ENCODE peak calls at places on chromosomes 12 and 14, in nine cellular contexts. One of them, this sample, is unnamed. For H3K4me1, the result is how much of the 10 kb centered on the place peaks cover.

GRCh38 chr12:106971065-106971464 is 15.4 kb downstream of the TMEM263 start:
- DNase-seq in cardiac muscle cell: no peak
- DNase-seq in mucosa of descending colon: no peak
- DNase-seq in thoracic aorta: no peak
- DNase-seq in adrenal gland: no peak
- DNase-seq in astrocyte: no peak
- DNase-seq in GM12878: no peak
- DNase-seq in A549: no peak
- DNase-seq in pancreas: no peak
- DNase-seq in this sample: no peak

GRCh38 chr12:69000069-69000468 is 67.1 kb upstream of the CPM start:
- DNase-seq in cardiac muscle cell: no peak
- DNase-seq in mucosa of descending colon: no peak
- DNase-seq in thoracic aorta: no peak
- DNase-seq in adrenal gland: no peak
- DNase-seq in astrocyte: no peak
- DNase-seq in GM12878: no peak
- DNase-seq in A549: no peak
- DNase-seq in pancreas: no peak
- DNase-seq in this sample: no peak

GRCh38 chr14:87449016-87449415 is 544.0 kb downstream of the GALC start:
- DNase-seq in cardiac muscle cell: no peak
- DNase-seq in mucosa of descending colon: no peak
- DNase-seq in thoracic aorta: no peak
- DNase-seq in adrenal gland: no peak
- DNase-seq in astrocyte: no peak
- DNase-seq in GM12878: no peak
- DNase-seq in A549: no peak
- DNase-seq in pancreas: no peak
- DNase-seq in this sample: no peak

GRCh38 chr12:76226397-76226796 is 121.8 kb downstream of the BBS10 start:
- DNase-seq in cardiac muscle cell: no peak
- DNase-seq in mucosa of descending colon: no peak
- DNase-seq in thoracic aorta: no peak
- DNase-seq in adrenal gland: no peak
- DNase-seq in astrocyte: peak
- DNase-seq in GM12878: no peak
- DNase-seq in A549: no peak
- DNase-seq in pancreas: no peak
- DNase-seq in this sample: no peak

GRCh38 chr12:127811988-127812387 is 455.0 kb upstream of the TMEM132C start:
- DNase-seq in cardiac muscle cell: peak
- DNase-seq in mucosa of descending colon: peak
- DNase-seq in thoracic aorta: no peak
- DNase-seq in adrenal gland: peak
- DNase-seq in astrocyte: peak
- DNase-seq in GM12878: no peak
- DNase-seq in A549: no peak
- DNase-seq in pancreas: no peak
- DNase-seq in this sample: no peak

GRCh38 chr14:105439710-105440553 is 20.3 kb downstream of the MTA1 start:
- DNase-seq in cardiac muscle cell: no peak
- DNase-seq in mucosa of descending colon: no peak
- DNase-seq in thoracic aorta: no peak
- DNase-seq in adrenal gland: no peak
- DNase-seq in astrocyte: no peak
- DNase-seq in GM12878: no peak
- DNase-seq in A549: peak
- DNase-seq in pancreas: no peak
- DNase-seq in this sample: no peak

GRCh38 chr12:7970475-7971252 is 34.7 kb upstream of the SLC2A3 start:
- DNase-seq in cardiac muscle cell: peak
- DNase-seq in mucosa of descending colon: peak
- DNase-seq in thoracic aorta: peak
- DNase-seq in adrenal gland: peak
- DNase-seq in astrocyte: peak
- DNase-seq in GM12878: peak
- DNase-seq in A549: peak
- DNase-seq in pancreas: peak
- DNase-seq in this sample: peak

GRCh38 chr14:71959055-71959454 is 26.8 kb downstream of the RGS6 start:
- DNase-seq in cardiac muscle cell: no peak
- DNase-seq in mucosa of descending colon: no peak
- DNase-seq in thoracic aorta: no peak
- DNase-seq in adrenal gland: no peak
- DNase-seq in astrocyte: no peak
- DNase-seq in GM12878: no peak
- DNase-seq in A549: no peak
- DNase-seq in pancreas: no peak
- DNase-seq in this sample: no peak

GRCh38 chr12:52307836-52308806 is 13.1 kb downstream of the KRT83 start:
- DNase-seq in cardiac muscle cell: peak
- DNase-seq in mucosa of descending colon: peak
- DNase-seq in thoracic aorta: no peak
- DNase-seq in adrenal gland: peak
- DNase-seq in astrocyte: peak
- DNase-seq in GM12878: no peak
- DNase-seq in A549: no peak
- DNase-seq in pancreas: peak
- DNase-seq in this sample: peak

GRCh38 chr12:188910-189621 is 24.9 kb downstream of the SLC6A12 start:
- DNase-seq in cardiac muscle cell: peak
- DNase-seq in mucosa of descending colon: peak
- DNase-seq in thoracic aorta: no peak
- DNase-seq in adrenal gland: peak
- DNase-seq in astrocyte: peak
- DNase-seq in GM12878: no peak
- DNase-seq in A549: peak
- DNase-seq in pancreas: peak
- DNase-seq in this sample: peak

GRCh38 chr14:20295067-20295466 is 10.7 kb downstream of the TTC5 start:
- DNase-seq in cardiac muscle cell: no peak
- DNase-seq in mucosa of descending colon: no peak
- DNase-seq in thoracic aorta: no peak
- DNase-seq in adrenal gland: no peak
- DNase-seq in astrocyte: no peak
- DNase-seq in GM12878: peak
- DNase-seq in A549: no peak
- DNase-seq in pancreas: no peak
- DNase-seq in this sample: no peak

GRCh38 chr12:47935196-47935595 is 28.2 kb upstream of the TMEM106C start:
- DNase-seq in cardiac muscle cell: peak
- DNase-seq in mucosa of descending colon: no peak
- DNase-seq in thoracic aorta: no peak
- DNase-seq in adrenal gland: no peak
- DNase-seq in astrocyte: peak
- DNase-seq in GM12878: no peak
- DNase-seq in A549: no peak
- DNase-seq in pancreas: no peak
- DNase-seq in this sample: no peak

GRCh38 chr12:44812062-44812461 is 64.1 kb downstream of the NELL2 start:
- DNase-seq in cardiac muscle cell: no peak
- DNase-seq in mucosa of descending colon: peak
- DNase-seq in thoracic aorta: no peak
- DNase-seq in adrenal gland: no peak
- DNase-seq in astrocyte: no peak
- DNase-seq in GM12878: no peak
- DNase-seq in A549: no peak
- DNase-seq in pancreas: no peak
- DNase-seq in this sample: no peak

GRCh38 chr14:55241673-55242072 is 29.5 kb upstream of the FBXO34 start:
- DNase-seq in cardiac muscle cell: no peak
- DNase-seq in mucosa of descending colon: no peak
- DNase-seq in thoracic aorta: no peak
- DNase-seq in adrenal gland: no peak
- DNase-seq in astrocyte: no peak
- DNase-seq in GM12878: no peak
- DNase-seq in A549: no peak
- DNase-seq in pancreas: no peak
- DNase-seq in this sample: no peak

DNA sequence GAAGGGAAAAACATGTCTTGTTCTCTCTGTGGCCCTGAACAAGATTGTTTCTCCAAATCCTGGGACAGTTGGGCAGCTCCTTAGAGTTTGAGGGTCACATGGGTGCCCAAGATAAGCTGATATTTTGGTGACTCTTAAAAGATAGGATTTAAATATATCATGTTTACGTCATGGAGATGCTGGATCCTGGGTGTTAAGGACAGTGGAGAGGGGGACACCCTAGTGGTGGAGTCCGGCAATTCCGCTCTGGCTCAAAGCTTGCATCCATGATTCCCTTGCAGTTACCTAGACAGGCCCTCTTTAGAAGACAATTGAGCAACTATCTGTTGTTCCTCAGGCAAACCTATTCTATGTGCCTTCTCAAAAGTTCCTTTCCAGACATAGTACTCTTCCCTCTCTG is 101.8 kb downstream of the CMKLR1 start:
- DNase-seq in cardiac muscle cell: no peak
- DNase-seq in mucosa of descending colon: no peak
- DNase-seq in thoracic aorta: no peak
- DNase-seq in adrenal gland: no peak
- DNase-seq in astrocyte: no peak
- DNase-seq in GM12878: no peak
- DNase-seq in A549: no peak
- DNase-seq in pancreas: no peak
- DNase-seq in this sample: no peak
- TF ChIP-seq CTCF in cardiac muscle cell: peak
- TF ChIP-seq CTCF in mucosa of descending colon: no peak
- TF ChIP-seq CTCF in thoracic aorta: no peak
- TF ChIP-seq CTCF in adrenal gland: no peak
- TF ChIP-seq CTCF in astrocyte: no peak
- TF ChIP-seq CTCF in GM12878: peak
- TF ChIP-seq CTCF in A549: no peak
- TF ChIP-seq CTCF in pancreas: no peak
- TF ChIP-seq CTCF in this sample: no peak

GRCh38 chr12:6333029-6333428 is 8.8 kb downstream of the TNFRSF1A start:
- DNase-seq in cardiac muscle cell: no peak
- DNase-seq in mucosa of descending colon: no peak
- DNase-seq in thoracic aorta: no peak
- DNase-seq in adrenal gland: no peak
- DNase-seq in astrocyte: no peak
- DNase-seq in GM12878: no peak
- DNase-seq in A549: no peak
- DNase-seq in pancreas: no peak
- DNase-seq in this sample: no peak

GRCh38 chr12:6332459-6332858 is 9.4 kb downstream of the TNFRSF1A start:
- DNase-seq in cardiac muscle cell: no peak
- DNase-seq in mucosa of descending colon: no peak
- DNase-seq in thoracic aorta: no peak
- DNase-seq in adrenal gland: no peak
- DNase-seq in astrocyte: peak
- DNase-seq in GM12878: no peak
- DNase-seq in A549: peak
- DNase-seq in pancreas: no peak
- DNase-seq in this sample: no peak

GRCh38 chr12:6334940-6335450 is 6.9 kb downstream of the TNFRSF1A start:
- DNase-seq in cardiac muscle cell: no peak
- DNase-seq in mucosa of descending colon: peak
- DNase-seq in thoracic aorta: no peak
- DNase-seq in adrenal gland: no peak
- DNase-seq in astrocyte: no peak
- DNase-seq in GM12878: no peak
- DNase-seq in A549: no peak
- DNase-seq in pancreas: no peak
- DNase-seq in this sample: peak

GRCh38 chr12:6334359-6334758 is 7.5 kb downstream of the TNFRSF1A start:
- DNase-seq in cardiac muscle cell: no peak
- DNase-seq in mucosa of descending colon: no peak
- DNase-seq in thoracic aorta: no peak
- DNase-seq in adrenal gland: no peak
- DNase-seq in astrocyte: no peak
- DNase-seq in GM12878: no peak
- DNase-seq in A549: no peak
- DNase-seq in pancreas: no peak
- DNase-seq in this sample: no peak

GRCh38 chr12:6333566-6333965 is 8.3 kb downstream of the TNFRSF1A start:
- DNase-seq in cardiac muscle cell: no peak
- DNase-seq in mucosa of descending colon: no peak
- DNase-seq in thoracic aorta: no peak
- DNase-seq in adrenal gland: no peak
- DNase-seq in astrocyte: peak
- DNase-seq in GM12878: no peak
- DNase-seq in A549: no peak
- DNase-seq in pancreas: no peak
- DNase-seq in this sample: no peak
- H3K4me1 ChIP-seq in cardiac muscle cell: under half
- H3K4me1 ChIP-seq in mucosa of descending colon: half or more
- H3K4me1 ChIP-seq in thoracic aorta: under half
- H3K4me1 ChIP-seq in adrenal gland: under half
- H3K4me1 ChIP-seq in astrocyte: half or more
- H3K4me1 ChIP-seq in GM12878: half or more
- H3K4me1 ChIP-seq in A549: half or more
- H3K4me1 ChIP-seq in pancreas: under half
- H3K4me1 ChIP-seq in this sample: under half

GRCh38 chr14:103188691-103189480 is 65.6 kb downstream of the TNFAIP2 start:
- DNase-seq in cardiac muscle cell: peak
- DNase-seq in mucosa of descending colon: peak
- DNase-seq in thoracic aorta: no peak
- DNase-seq in adrenal gland: no peak
- DNase-seq in astrocyte: no peak
- DNase-seq in GM12878: no peak
- DNase-seq in A549: no peak
- DNase-seq in pancreas: peak
- DNase-seq in this sample: peak
- TF ChIP-seq CTCF in cardiac muscle cell: peak
- TF ChIP-seq CTCF in mucosa of descending colon: no peak
- TF ChIP-seq CTCF in thoracic aorta: peak
- TF ChIP-seq CTCF in adrenal gland: no peak
- TF ChIP-seq CTCF in astrocyte: no peak
- TF ChIP-seq CTCF in GM12878: no peak
- TF ChIP-seq CTCF in A549: peak
- TF ChIP-seq CTCF in pancreas: no peak
- TF ChIP-seq CTCF in this sample: peak

GRCh38 chr14:75299576-75299975 is 20.9 kb downstream of the FOS start:
- DNase-seq in cardiac muscle cell: no peak
- DNase-seq in mucosa of descending colon: no peak
- DNase-seq in thoracic aorta: no peak
- DNase-seq in adrenal gland: no peak
- DNase-seq in astrocyte: no peak
- DNase-seq in GM12878: no peak
- DNase-seq in A549: no peak
- DNase-seq in pancreas: no peak
- DNase-seq in this sample: no peak

GRCh38 chr14:75297417-75298040 is 18.9 kb downstream of the FOS start:
- DNase-seq in cardiac muscle cell: no peak
- DNase-seq in mucosa of descending colon: no peak
- DNase-seq in thoracic aorta: no peak
- DNase-seq in adrenal gland: no peak
- DNase-seq in astrocyte: no peak
- DNase-seq in GM12878: no peak
- DNase-seq in A549: no peak
- DNase-seq in pancreas: no peak
- DNase-seq in this sample: no peak

GRCh38 chr14:75299064-75299463 is 20.4 kb downstream of the FOS start:
- DNase-seq in cardiac muscle cell: no peak
- DNase-seq in mucosa of descending colon: no peak
- DNase-seq in thoracic aorta: no peak
- DNase-seq in adrenal gland: peak
- DNase-seq in astrocyte: no peak
- DNase-seq in GM12878: no peak
- DNase-seq in A549: no peak
- DNase-seq in pancreas: no peak
- DNase-seq in this sample: peak

GRCh38 chr14:75295491-75296338 is 17.1 kb downstream of the FOS start:
- DNase-seq in cardiac muscle cell: peak
- DNase-seq in mucosa of descending colon: peak
- DNase-seq in thoracic aorta: no peak
- DNase-seq in adrenal gland: peak
- DNase-seq in astrocyte: peak
- DNase-seq in GM12878: no peak
- DNase-seq in A549: peak
- DNase-seq in pancreas: peak
- DNase-seq in this sample: peak

GRCh38 chr14:75298187-75298985 is 19.8 kb downstream of the FOS start:
- DNase-seq in cardiac muscle cell: no peak
- DNase-seq in mucosa of descending colon: no peak
- DNase-seq in thoracic aorta: no peak
- DNase-seq in adrenal gland: no peak
- DNase-seq in astrocyte: no peak
- DNase-seq in GM12878: no peak
- DNase-seq in A549: no peak
- DNase-seq in pancreas: no peak
- DNase-seq in this sample: peak
- H3K4me1 ChIP-seq in cardiac muscle cell: under half
- H3K4me1 ChIP-seq in mucosa of descending colon: under half
- H3K4me1 ChIP-seq in thoracic aorta: under half
- H3K4me1 ChIP-seq in adrenal gland: under half
- H3K4me1 ChIP-seq in astrocyte: under half
- H3K4me1 ChIP-seq in GM12878: under half
- H3K4me1 ChIP-seq in A549: under half
- H3K4me1 ChIP-seq in pancreas: under half
- H3K4me1 ChIP-seq in this sample: under half